ENCODE peak calls at places on chromosomes 12 and 14, in ten cellular contexts. One of them, this sample, is unnamed.
A peak's percentile ranks its signal among the peaks of the same experiment; 100 is the strongest.

GRCh38 chr14:21987937-21988336 is 314.3 kb upstream of the OR4E1 start:
- DNase-seq in CD8-positive, alpha-beta T cell: no peak
- DNase-seq in CD4-positive, CD25-positive, alpha-beta regulatory T cell: no peak
- DNase-seq in fibroblast of lung: peak; percentile 26
- DNase-seq in colonic mucosa: no peak
- DNase-seq in H1: no peak
- DNase-seq in hepatocyte: peak; percentile 77
- DNase-seq in aorta: no peak
- DNase-seq in ovary: no peak
- DNase-seq in MM.1S: peak; percentile 57
- DNase-seq in this sample: no peak

GRCh38 chr12:85385406-85385805 is 105.4 kb downstream of the ALX1 start:
- DNase-seq in H1: no peak
- DNase-seq in CD8-positive, alpha-beta T cell: no peak
- DNase-seq in CD4-positive, CD25-positive, alpha-beta regulatory T cell: no peak
- DNase-seq in colonic mucosa: no peak
- DNase-seq in ovary: no peak
- DNase-seq in MM.1S: no peak
- DNase-seq in hepatocyte: no peak
- DNase-seq in fibroblast of lung: no peak
- DNase-seq in aorta: no peak
- DNase-seq in this sample: no peak

GRCh38 chr12:78330131-78330530 is 499.4 kb downstream of the NAV3 start:
- DNase-seq in ovary: no peak
- DNase-seq in CD8-positive, alpha-beta T cell: no peak
- DNase-seq in colonic mucosa: no peak
- DNase-seq in fibroblast of lung: no peak
- DNase-seq in CD4-positive, CD25-positive, alpha-beta regulatory T cell: no peak
- DNase-seq in aorta: no peak
- DNase-seq in H1: no peak
- DNase-seq in MM.1S: no peak
- DNase-seq in hepatocyte: no peak
- DNase-seq in this sample: no peak

GRCh38 chr14:22849212-22849819 is 12.9 kb downstream of the MMP14 start:
- DNase-seq in ovary: peak; percentile 84
- DNase-seq in colonic mucosa: peak; percentile 51
- DNase-seq in MM.1S: no peak
- DNase-seq in CD8-positive, alpha-beta T cell: no peak
- DNase-seq in hepatocyte: no peak
- DNase-seq in CD4-positive, CD25-positive, alpha-beta regulatory T cell: no peak
- DNase-seq in fibroblast of lung: no peak
- DNase-seq in H1: no peak
- DNase-seq in aorta: peak; percentile 89
- DNase-seq in this sample: peak; percentile 49

GRCh38 chr14:55599250-55599879 is 19.4 kb downstream of the KTN1 start:
- DNase-seq in hepatocyte: peak; percentile 42
- DNase-seq in CD4-positive, CD25-positive, alpha-beta regulatory T cell: no peak
- DNase-seq in aorta: peak; percentile 83
- DNase-seq in colonic mucosa: peak; percentile 78
- DNase-seq in MM.1S: no peak
- DNase-seq in CD8-positive, alpha-beta T cell: no peak
- DNase-seq in fibroblast of lung: no peak
- DNase-seq in ovary: peak; percentile 28
- DNase-seq in H1: no peak
- DNase-seq in this sample: no peak

GRCh38 chr12:91139264-91139663 is 28.0 kb upstream of the LUM start:
- DNase-seq in ovary: no peak
- DNase-seq in hepatocyte: no peak
- DNase-seq in colonic mucosa: no peak
- DNase-seq in H1: no peak
- DNase-seq in CD4-positive, CD25-positive, alpha-beta regulatory T cell: no peak
- DNase-seq in fibroblast of lung: peak; percentile 40
- DNase-seq in aorta: no peak
- DNase-seq in MM.1S: no peak
- DNase-seq in CD8-positive, alpha-beta T cell: no peak
- DNase-seq in this sample: no peak

GRCh38 chr14:32050839-32051238 is 26.3 kb upstream of the ARHGAP5 start:
- DNase-seq in hepatocyte: no peak
- DNase-seq in CD8-positive, alpha-beta T cell: no peak
- DNase-seq in colonic mucosa: no peak
- DNase-seq in aorta: no peak
- DNase-seq in ovary: no peak
- DNase-seq in fibroblast of lung: no peak
- DNase-seq in CD4-positive, CD25-positive, alpha-beta regulatory T cell: no peak
- DNase-seq in H1: no peak
- DNase-seq in MM.1S: no peak
- DNase-seq in this sample: no peak

GRCh38 chr12:119088917-119089667 is 89.6 kb upstream of the HSPB8 start:
- DNase-seq in MM.1S: no peak
- DNase-seq in CD4-positive, CD25-positive, alpha-beta regulatory T cell: no peak
- DNase-seq in colonic mucosa: no peak
- DNase-seq in H1: peak; percentile 61
- DNase-seq in fibroblast of lung: no peak
- DNase-seq in hepatocyte: no peak
- DNase-seq in ovary: no peak
- DNase-seq in CD8-positive, alpha-beta T cell: no peak
- DNase-seq in aorta: no peak
- DNase-seq in this sample: no peak

GRCh38 chr12:132171293-132171967 is 27.2 kb downstream of the NOC4L start:
- DNase-seq in MM.1S: no peak
- DNase-seq in colonic mucosa: no peak
- DNase-seq in fibroblast of lung: no peak
- DNase-seq in H1: no peak
- DNase-seq in aorta: no peak
- DNase-seq in CD4-positive, CD25-positive, alpha-beta regulatory T cell: no peak
- DNase-seq in hepatocyte: no peak
- DNase-seq in CD8-positive, alpha-beta T cell: no peak
- DNase-seq in ovary: peak; percentile 12
- DNase-seq in this sample: no peak

GRCh38 chr12:32331133-32331532 is 68.2 kb upstream of the FGD4 start:
- DNase-seq in fibroblast of lung: peak; percentile 12
- DNase-seq in CD8-positive, alpha-beta T cell: no peak
- DNase-seq in H1: no peak
- DNase-seq in hepatocyte: no peak
- DNase-seq in aorta: no peak
- DNase-seq in colonic mucosa: no peak
- DNase-seq in CD4-positive, CD25-positive, alpha-beta regulatory T cell: no peak
- DNase-seq in MM.1S: no peak
- DNase-seq in ovary: no peak
- DNase-seq in this sample: no peak

GRCh38 chr12:28050606-28051005 is 78.1 kb upstream of the PTHLH start:
- DNase-seq in CD8-positive, alpha-beta T cell: no peak
- DNase-seq in CD4-positive, CD25-positive, alpha-beta regulatory T cell: no peak
- DNase-seq in colonic mucosa: no peak
- DNase-seq in MM.1S: no peak
- DNase-seq in aorta: no peak
- DNase-seq in fibroblast of lung: no peak
- DNase-seq in H1: no peak
- DNase-seq in hepatocyte: no peak
- DNase-seq in ovary: no peak
- DNase-seq in this sample: no peak
- H3K4me1 ChIP-seq in CD8-positive, alpha-beta T cell: no peaks in the 10 kb centered on the region
- H3K4me1 ChIP-seq in CD4-positive, CD25-positive, alpha-beta regulatory T cell: no peaks in the 10 kb centered on the region
- H3K4me1 ChIP-seq in colonic mucosa: no peaks in the 10 kb centered on the region
- H3K4me1 ChIP-seq in MM.1S: no peaks in the 10 kb centered on the region
- H3K4me1 ChIP-seq in aorta: no peaks in the 10 kb centered on the region
- H3K4me1 ChIP-seq in fibroblast of lung: no peaks in the 10 kb centered on the region
- H3K4me1 ChIP-seq in H1: no peaks in the 10 kb centered on the region
- H3K4me1 ChIP-seq in hepatocyte: no peaks in the 10 kb centered on the region
- H3K4me1 ChIP-seq in ovary: no peaks in the 10 kb centered on the region
- H3K4me1 ChIP-seq in this sample: no peaks in the 10 kb centered on the region

GRCh38 chr12:121131941-121132341 is 735 bp upstream of the P2RX7 start:
- DNase-seq in fibroblast of lung: no peak
- DNase-seq in CD4-positive, CD25-positive, alpha-beta regulatory T cell: no peak
- DNase-seq in H1: no peak
- DNase-seq in ovary: no peak
- DNase-seq in CD8-positive, alpha-beta T cell: no peak
- DNase-seq in MM.1S: no peak
- DNase-seq in aorta: no peak
- DNase-seq in colonic mucosa: no peak
- DNase-seq in hepatocyte: no peak
- DNase-seq in this sample: no peak
- H3K4me1 ChIP-seq in fibroblast of lung: peaks cover 3% of the 10 kb centered on the region
- H3K4me1 ChIP-seq in CD4-positive, CD25-positive, alpha-beta regulatory T cell: peaks cover 49% of the 10 kb centered on the region
- H3K4me1 ChIP-seq in H1: peaks cover 4% of the 10 kb centered on the region
- H3K4me1 ChIP-seq in ovary: peaks cover 6% of the 10 kb centered on the region
- H3K4me1 ChIP-seq in CD8-positive, alpha-beta T cell: peaks cover 52% of the 10 kb centered on the region
- H3K4me1 ChIP-seq in MM.1S: peaks cover 39% of the 10 kb centered on the region
- H3K4me1 ChIP-seq in aorta: no peaks in the 10 kb centered on the region
- H3K4me1 ChIP-seq in colonic mucosa: peaks cover 8% of the 10 kb centered on the region
- H3K4me1 ChIP-seq in hepatocyte: peaks cover 11% of the 10 kb centered on the region
- H3K4me1 ChIP-seq in this sample: no peaks in the 10 kb centered on the region

GRCh38 chr12:120204171-120204570 is 3.3 kb upstream of the RPLP0 start:
- DNase-seq in aorta: no peak
- DNase-seq in CD8-positive, alpha-beta T cell: no peak
- DNase-seq in H1: no peak
- DNase-seq in ovary: no peak
- DNase-seq in hepatocyte: no peak
- DNase-seq in fibroblast of lung: no peak
- DNase-seq in CD4-positive, CD25-positive, alpha-beta regulatory T cell: no peak
- DNase-seq in colonic mucosa: no peak
- DNase-seq in MM.1S: no peak
- DNase-seq in this sample: no peak

GRCh38 chr12:120196363-120196762 is 1.8 kb upstream of the GCN1 start:
- DNase-seq in aorta: no peak
- DNase-seq in hepatocyte: no peak
- DNase-seq in ovary: no peak
- DNase-seq in colonic mucosa: no peak
- DNase-seq in H1: no peak
- DNase-seq in MM.1S: no peak
- DNase-seq in fibroblast of lung: peak; percentile 23
- DNase-seq in CD8-positive, alpha-beta T cell: no peak
- DNase-seq in CD4-positive, CD25-positive, alpha-beta regulatory T cell: no peak
- DNase-seq in this sample: no peak

GRCh38 chr12:120199025-120199424 is 1.9 kb downstream of the RPLP0 start:
- DNase-seq in MM.1S: no peak
- DNase-seq in fibroblast of lung: no peak
- DNase-seq in ovary: no peak
- DNase-seq in H1: no peak
- DNase-seq in hepatocyte: no peak
- DNase-seq in CD8-positive, alpha-beta T cell: no peak
- DNase-seq in aorta: no peak
- DNase-seq in CD4-positive, CD25-positive, alpha-beta regulatory T cell: no peak
- DNase-seq in colonic mucosa: no peak
- DNase-seq in this sample: no peak

GRCh38 chr12:120197542-120197887 is 3.0 kb upstream of the GCN1 start:
- DNase-seq in colonic mucosa: no peak
- DNase-seq in CD4-positive, CD25-positive, alpha-beta regulatory T cell: no peak
- DNase-seq in CD8-positive, alpha-beta T cell: no peak
- DNase-seq in MM.1S: no peak
- DNase-seq in fibroblast of lung: no peak
- DNase-seq in hepatocyte: no peak
- DNase-seq in ovary: no peak
- DNase-seq in H1: no peak
- DNase-seq in aorta: no peak
- DNase-seq in this sample: no peak

DNA sequence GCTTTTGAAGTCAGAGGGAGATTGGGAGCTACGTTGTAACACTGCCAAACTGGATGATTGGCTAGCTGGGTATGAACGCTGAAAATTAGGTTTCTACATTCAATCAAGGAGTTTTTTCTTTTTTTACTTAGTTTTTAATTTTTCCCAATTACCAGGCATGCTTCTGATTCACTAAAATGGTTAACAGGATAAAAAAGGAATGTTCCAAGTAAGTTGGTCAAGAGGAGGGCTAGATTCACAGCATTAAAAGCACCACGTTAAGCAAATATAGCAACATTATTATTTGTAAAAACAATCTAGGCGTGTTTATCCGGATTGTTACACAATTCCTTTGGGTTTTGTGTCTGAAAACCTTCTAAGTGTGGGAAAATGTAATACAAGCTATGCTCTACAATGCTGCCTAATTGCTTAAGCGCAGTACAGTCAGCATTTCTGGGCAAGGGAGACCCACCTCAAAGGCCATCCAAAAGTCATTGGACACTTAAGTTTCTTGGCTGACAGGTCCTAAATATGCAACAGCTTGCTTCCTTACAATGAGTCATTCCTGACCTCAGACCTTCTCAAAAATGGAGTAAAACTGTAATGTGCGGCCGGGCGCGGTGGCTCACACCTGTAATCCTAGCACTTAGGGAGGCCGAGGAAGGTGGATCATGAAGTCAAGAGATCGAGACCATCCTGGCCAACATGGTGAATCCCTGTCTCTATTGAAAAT is 1.2 kb downstream of the RPLP0 start:
- DNase-seq in hepatocyte: no peak
- DNase-seq in fibroblast of lung: peak; percentile 98
- DNase-seq in H1: no peak
- DNase-seq in aorta: no peak
- DNase-seq in CD8-positive, alpha-beta T cell: no peak
- DNase-seq in MM.1S: no peak
- DNase-seq in CD4-positive, CD25-positive, alpha-beta regulatory T cell: no peak
- DNase-seq in ovary: no peak
- DNase-seq in colonic mucosa: no peak
- DNase-seq in this sample: no peak
- H3K4me1 ChIP-seq in hepatocyte: peaks cover 28% of the 10 kb centered on the region
- H3K4me1 ChIP-seq in fibroblast of lung: peaks cover 20% of the 10 kb centered on the region
- H3K4me1 ChIP-seq in H1: no peaks in the 10 kb centered on the region
- H3K4me1 ChIP-seq in aorta: no peaks in the 10 kb centered on the region
- H3K4me1 ChIP-seq in CD8-positive, alpha-beta T cell: peaks cover 41% of the 10 kb centered on the region
- H3K4me1 ChIP-seq in MM.1S: no peaks in the 10 kb centered on the region
- H3K4me1 ChIP-seq in CD4-positive, CD25-positive, alpha-beta regulatory T cell: peaks cover 35% of the 10 kb centered on the region
- H3K4me1 ChIP-seq in ovary: peaks cover 10% of the 10 kb centered on the region
- H3K4me1 ChIP-seq in colonic mucosa: peaks cover 11% of the 10 kb centered on the region
- H3K4me1 ChIP-seq in this sample: peaks cover 11% of the 10 kb centered on the region

GRCh38 chr12:47773062-47773857 is at the start of gene SLC48A1:
- DNase-seq in MM.1S: peak; percentile 83
- DNase-seq in colonic mucosa: peak; percentile 76
- DNase-seq in fibroblast of lung: peak; percentile 41
- DNase-seq in aorta: peak; percentile 93
- DNase-seq in hepatocyte: peak; percentile 91
- DNase-seq in ovary: peak; percentile 82
- DNase-seq in CD8-positive, alpha-beta T cell: peak; percentile 50
- DNase-seq in H1: no peak
- DNase-seq in CD4-positive, CD25-positive, alpha-beta regulatory T cell: peak; percentile 77
- DNase-seq in this sample: peak; percentile 57

GRCh38 chr12:47772738-47773061 is 338 bp upstream of the SLC48A1 start:
- DNase-seq in MM.1S: no peak
- DNase-seq in fibroblast of lung: no peak
- DNase-seq in CD8-positive, alpha-beta T cell: no peak
- DNase-seq in H1: no peak
- DNase-seq in aorta: no peak
- DNase-seq in hepatocyte: no peak
- DNase-seq in ovary: no peak
- DNase-seq in colonic mucosa: no peak
- DNase-seq in CD4-positive, CD25-positive, alpha-beta regulatory T cell: no peak
- DNase-seq in this sample: no peak

GRCh38 chr12:47775100-47775911 is 2.3 kb downstream of the SLC48A1 start:
- DNase-seq in CD4-positive, CD25-positive, alpha-beta regulatory T cell: no peak
- DNase-seq in MM.1S: no peak
- DNase-seq in fibroblast of lung: peak; percentile 50
- DNase-seq in CD8-positive, alpha-beta T cell: no peak
- DNase-seq in H1: no peak
- DNase-seq in colonic mucosa: no peak
- DNase-seq in hepatocyte: no peak
- DNase-seq in aorta: no peak
- DNase-seq in ovary: peak; percentile 30
- DNase-seq in this sample: no peak

GRCh38 chr12:47774664-47775063 is 1.6 kb downstream of the SLC48A1 start:
- DNase-seq in CD8-positive, alpha-beta T cell: no peak
- DNase-seq in ovary: peak; percentile 40
- DNase-seq in fibroblast of lung: no peak
- DNase-seq in CD4-positive, CD25-positive, alpha-beta regulatory T cell: no peak
- DNase-seq in MM.1S: no peak
- DNase-seq in colonic mucosa: no peak
- DNase-seq in hepatocyte: no peak
- DNase-seq in H1: no peak
- DNase-seq in aorta: no peak
- DNase-seq in this sample: no peak

GRCh38 chr12:47773858-47774580 is 981 bp downstream of the SLC48A1 start:
- DNase-seq in fibroblast of lung: no peak
- DNase-seq in aorta: no peak
- DNase-seq in hepatocyte: no peak
- DNase-seq in colonic mucosa: no peak
- DNase-seq in MM.1S: no peak
- DNase-seq in CD4-positive, CD25-positive, alpha-beta regulatory T cell: no peak
- DNase-seq in ovary: peak; percentile 38
- DNase-seq in H1: no peak
- DNase-seq in CD8-positive, alpha-beta T cell: no peak
- DNase-seq in this sample: no peak
- H3K4me1 ChIP-seq in fibroblast of lung: peaks cover 13% of the 10 kb centered on the region
- H3K4me1 ChIP-seq in aorta: no peaks in the 10 kb centered on the region
- H3K4me1 ChIP-seq in hepatocyte: peaks cover 1% of the 10 kb centered on the region
- H3K4me1 ChIP-seq in colonic mucosa: no peaks in the 10 kb centered on the region
- H3K4me1 ChIP-seq in MM.1S: peaks cover 36% of the 10 kb centered on the region
- H3K4me1 ChIP-seq in CD4-positive, CD25-positive, alpha-beta regulatory T cell: peaks cover 12% of the 10 kb centered on the region
- H3K4me1 ChIP-seq in ovary: peaks cover 35% of the 10 kb centered on the region
- H3K4me1 ChIP-seq in H1: peaks cover 19% of the 10 kb centered on the region
- H3K4me1 ChIP-seq in CD8-positive, alpha-beta T cell: peaks cover 19% of the 10 kb centered on the region
- H3K4me1 ChIP-seq in this sample: no peaks in the 10 kb centered on the region